ENCODE peak calls at places on chromosomes 12 and 14, in nine cellular contexts. One of them, this sample, is unnamed.

GRCh38 chr12:84619053-84619452 is 293.5 kb downstream of the SLC6A15 start:
- DNase-seq in ascending aorta: no peak
- DNase-seq in OCI-LY7: no peak
- DNase-seq in AG10803: no peak
- DNase-seq in foreskin fibroblast: peak; percentile 25
- DNase-seq in NB4: no peak
- DNase-seq in pancreas: no peak
- DNase-seq in GM13976: no peak
- DNase-seq in right lobe of liver: no peak
- DNase-seq in this sample: no peak

GRCh38 chr12:107610030-107610859 is 75.4 kb upstream of the PWP1 start:
- DNase-seq in NB4: peak; percentile 61
- DNase-seq in AG10803: peak; percentile 37
- DNase-seq in pancreas: no peak
- DNase-seq in GM13976: peak; percentile 56
- DNase-seq in right lobe of liver: no peak
- DNase-seq in foreskin fibroblast: peak; percentile 70
- DNase-seq in ascending aorta: no peak
- DNase-seq in OCI-LY7: peak; percentile 38
- DNase-seq in this sample: peak; percentile 41

GRCh38 chr14:73995977-73996378 is 23.1 kb downstream of the ENTPD5 start:
- DNase-seq in NB4: no peak
- DNase-seq in GM13976: no peak
- DNase-seq in pancreas: no peak
- DNase-seq in right lobe of liver: peak; percentile 70
- DNase-seq in foreskin fibroblast: no peak
- DNase-seq in ascending aorta: no peak
- DNase-seq in AG10803: no peak
- DNase-seq in OCI-LY7: no peak
- DNase-seq in this sample: no peak

GRCh38 chr14:64983439-64984310 is 3.0 kb upstream of the FNTB start:
- DNase-seq in GM13976: peak; percentile 62
- DNase-seq in foreskin fibroblast: peak; percentile 82
- DNase-seq in OCI-LY7: peak; percentile 70
- DNase-seq in right lobe of liver: no peak
- DNase-seq in AG10803: peak; percentile 68
- DNase-seq in pancreas: no peak
- DNase-seq in NB4: peak; percentile 75
- DNase-seq in ascending aorta: no peak
- DNase-seq in this sample: no peak

GRCh38 chr12:26551385-26551784 is 281.6 kb downstream of the ITPR2 start:
- DNase-seq in foreskin fibroblast: no peak
- DNase-seq in GM13976: no peak
- DNase-seq in OCI-LY7: no peak
- DNase-seq in NB4: no peak
- DNase-seq in AG10803: no peak
- DNase-seq in pancreas: no peak
- DNase-seq in ascending aorta: no peak
- DNase-seq in right lobe of liver: no peak
- DNase-seq in this sample: no peak

GRCh38 chr12:122839907-122840554 is 4.8 kb downstream of the HIP1R start:
- DNase-seq in ascending aorta: no peak
- DNase-seq in pancreas: peak; percentile 61
- DNase-seq in foreskin fibroblast: peak; percentile 47
- DNase-seq in NB4: no peak
- DNase-seq in AG10803: no peak
- DNase-seq in GM13976: no peak
- DNase-seq in right lobe of liver: no peak
- DNase-seq in OCI-LY7: no peak
- DNase-seq in this sample: no peak

GRCh38 chr12:53380797-53381738 is 1.1 kb downstream of the SP1 start:
- DNase-seq in NB4: peak; percentile 78
- DNase-seq in GM13976: no peak
- DNase-seq in right lobe of liver: no peak
- DNase-seq in OCI-LY7: no peak
- DNase-seq in foreskin fibroblast: peak; percentile 75
- DNase-seq in ascending aorta: no peak
- DNase-seq in AG10803: peak; percentile 55
- DNase-seq in pancreas: no peak
- DNase-seq in this sample: no peak

GRCh38 chr14:40393143-40393542 is 960.9 kb upstream of the FBXO33 start:
- DNase-seq in pancreas: no peak
- DNase-seq in right lobe of liver: no peak
- DNase-seq in GM13976: no peak
- DNase-seq in NB4: no peak
- DNase-seq in foreskin fibroblast: no peak
- DNase-seq in AG10803: no peak
- DNase-seq in OCI-LY7: no peak
- DNase-seq in ascending aorta: no peak
- DNase-seq in this sample: no peak

GRCh38 chr12:65074932-65075331 is 46.2 kb downstream of the WIF1 start:
- DNase-seq in pancreas: no peak
- DNase-seq in AG10803: no peak
- DNase-seq in ascending aorta: no peak
- DNase-seq in foreskin fibroblast: no peak
- DNase-seq in GM13976: no peak
- DNase-seq in NB4: no peak
- DNase-seq in right lobe of liver: no peak
- DNase-seq in OCI-LY7: peak; percentile 4
- DNase-seq in this sample: no peak

GRCh38 chr14:90301580-90302181 is 30.1 kb downstream of the NRDE2 start:
- DNase-seq in right lobe of liver: no peak
- DNase-seq in pancreas: no peak
- DNase-seq in NB4: peak; percentile 46
- DNase-seq in foreskin fibroblast: peak; percentile 82
- DNase-seq in OCI-LY7: peak; percentile 26
- DNase-seq in GM13976: no peak
- DNase-seq in ascending aorta: no peak
- DNase-seq in AG10803: peak; percentile 69
- DNase-seq in this sample: no peak

GRCh38 chr12:113407931-113408585 is 4.4 kb upstream of the SDS start:
- DNase-seq in OCI-LY7: no peak
- DNase-seq in GM13976: no peak
- DNase-seq in foreskin fibroblast: peak; percentile 66
- DNase-seq in ascending aorta: no peak
- DNase-seq in right lobe of liver: no peak
- DNase-seq in pancreas: no peak
- DNase-seq in NB4: peak; percentile 56
- DNase-seq in AG10803: peak; percentile 67
- DNase-seq in this sample: no peak

GRCh38 chr12:77377116-77377515 is 311.7 kb upstream of the E2F7 start:
- DNase-seq in ascending aorta: no peak
- DNase-seq in AG10803: peak; percentile 89
- DNase-seq in right lobe of liver: no peak
- DNase-seq in pancreas: no peak
- DNase-seq in GM13976: no peak
- DNase-seq in OCI-LY7: no peak
- DNase-seq in foreskin fibroblast: peak; percentile 73
- DNase-seq in NB4: peak; percentile 8
- DNase-seq in this sample: no peak

DNA sequence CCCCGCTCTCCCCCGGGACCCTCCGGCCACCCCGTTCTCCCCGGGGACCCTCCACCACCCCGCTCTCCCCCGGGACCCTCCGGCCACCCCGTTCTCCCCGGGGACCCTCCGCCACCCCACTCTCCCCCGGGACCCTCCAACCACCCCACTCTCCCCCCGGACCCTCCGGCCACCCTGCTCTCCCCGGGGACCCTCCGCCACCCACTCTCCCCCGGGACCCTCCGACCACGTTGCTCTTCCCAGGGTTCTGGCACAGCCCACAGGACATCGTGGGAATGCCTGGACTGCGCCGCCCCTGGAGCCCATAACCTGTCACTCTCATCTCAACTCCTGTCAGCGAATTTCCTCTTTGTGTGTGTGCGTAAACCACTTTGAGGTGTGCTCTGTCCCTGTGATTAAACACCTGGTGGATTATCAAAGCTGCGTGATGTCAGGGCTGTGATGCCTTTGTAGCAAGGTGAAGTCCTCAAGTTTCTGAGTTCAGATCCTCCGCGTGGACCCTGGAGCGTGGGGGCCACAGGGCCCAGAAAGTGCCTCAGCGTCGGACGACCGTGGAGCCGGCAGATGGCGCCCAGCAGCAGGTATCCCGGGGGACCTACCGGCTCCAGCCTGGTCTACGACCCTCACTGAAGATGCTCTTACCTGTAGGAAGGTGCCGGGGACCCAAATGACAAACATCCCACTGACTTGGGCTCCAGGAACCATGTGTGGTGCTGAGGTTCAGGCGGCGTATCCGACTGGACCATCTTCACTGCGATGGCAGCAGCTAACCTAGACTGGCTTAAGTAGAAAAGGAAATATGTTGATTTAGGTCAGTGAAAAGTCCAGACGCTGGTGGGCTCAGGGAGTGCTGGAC is 63.2 kb upstream of the GALNT9 start:
- DNase-seq in foreskin fibroblast: no peak
- DNase-seq in ascending aorta: no peak
- DNase-seq in OCI-LY7: no peak
- DNase-seq in AG10803: no peak
- DNase-seq in GM13976: no peak
- DNase-seq in pancreas: peak; percentile 33
- DNase-seq in right lobe of liver: no peak
- DNase-seq in NB4: no peak
- DNase-seq in this sample: no peak
- TF ChIP-seq CTCF in foreskin fibroblast: no peak
- TF ChIP-seq CTCF in ascending aorta: no peak
- TF ChIP-seq CTCF in OCI-LY7: no peak
- TF ChIP-seq CTCF in AG10803: no peak
- TF ChIP-seq CTCF in GM13976: no peak
- TF ChIP-seq CTCF in pancreas: no peak
- TF ChIP-seq CTCF in right lobe of liver: no peak
- TF ChIP-seq CTCF in NB4: no peak
- TF ChIP-seq CTCF in this sample: no peak

GRCh38 chr14:39102265-39102968 is 618 bp downstream of the SEC23A start:
- DNase-seq in pancreas: no peak
- DNase-seq in NB4: peak; percentile 3
- DNase-seq in OCI-LY7: no peak
- DNase-seq in right lobe of liver: no peak
- DNase-seq in foreskin fibroblast: peak; percentile 69
- DNase-seq in ascending aorta: no peak
- DNase-seq in AG10803: no peak
- DNase-seq in GM13976: peak; percentile 24
- DNase-seq in this sample: no peak

GRCh38 chr14:39109893-39110715 is 4.0 kb upstream of the GEMIN2 start:
- DNase-seq in foreskin fibroblast: no peak
- DNase-seq in NB4: no peak
- DNase-seq in OCI-LY7: peak; percentile 40
- DNase-seq in right lobe of liver: no peak
- DNase-seq in ascending aorta: no peak
- DNase-seq in pancreas: no peak
- DNase-seq in AG10803: no peak
- DNase-seq in GM13976: peak; percentile 54
- DNase-seq in this sample: peak; percentile 34

GRCh38 chr14:39108791-39109190 is 5.3 kb upstream of the GEMIN2 start:
- DNase-seq in foreskin fibroblast: no peak
- DNase-seq in NB4: no peak
- DNase-seq in pancreas: no peak
- DNase-seq in ascending aorta: no peak
- DNase-seq in GM13976: no peak
- DNase-seq in right lobe of liver: no peak
- DNase-seq in OCI-LY7: no peak
- DNase-seq in AG10803: no peak
- DNase-seq in this sample: no peak

GRCh38 chr14:39102969-39103957 is at the start of gene SEC23A:
- DNase-seq in GM13976: peak; percentile 91
- DNase-seq in pancreas: peak; percentile 92
- DNase-seq in foreskin fibroblast: peak; percentile 92
- DNase-seq in ascending aorta: peak; percentile 75
- DNase-seq in OCI-LY7: peak; percentile 91
- DNase-seq in AG10803: peak; percentile 85
- DNase-seq in NB4: peak; percentile 94
- DNase-seq in right lobe of liver: peak; percentile 98
- DNase-seq in this sample: peak; percentile 90

GRCh38 chr14:39107624-39108023 is 4.6 kb upstream of the SEC23A start:
- DNase-seq in foreskin fibroblast: peak; percentile 53
- DNase-seq in pancreas: no peak
- DNase-seq in NB4: peak; percentile 59
- DNase-seq in AG10803: peak; percentile 56
- DNase-seq in right lobe of liver: no peak
- DNase-seq in GM13976: peak; percentile 73
- DNase-seq in ascending aorta: no peak
- DNase-seq in OCI-LY7: peak; percentile 64
- DNase-seq in this sample: peak; percentile 57
- TF ChIP-seq CTCF in foreskin fibroblast: peak; percentile 35
- TF ChIP-seq CTCF in pancreas: no peak
- TF ChIP-seq CTCF in NB4: peak; percentile 24
- TF ChIP-seq CTCF in AG10803: peak; percentile 61
- TF ChIP-seq CTCF in right lobe of liver: peak; percentile 59
- TF ChIP-seq CTCF in GM13976: peak; percentile 33
- TF ChIP-seq CTCF in ascending aorta: no peak
- TF ChIP-seq CTCF in OCI-LY7: peak; percentile 84
- TF ChIP-seq CTCF in this sample: peak; percentile 45

GRCh38 chr14:45649051-45649450 is 396.0 kb upstream of the MIS18BP1 start:
- DNase-seq in pancreas: no peak
- DNase-seq in OCI-LY7: no peak
- DNase-seq in ascending aorta: no peak
- DNase-seq in AG10803: no peak
- DNase-seq in right lobe of liver: no peak
- DNase-seq in foreskin fibroblast: no peak
- DNase-seq in GM13976: no peak
- DNase-seq in NB4: no peak
- DNase-seq in this sample: no peak

GRCh38 chr14:45651906-45652305 is 398.9 kb upstream of the MIS18BP1 start:
- DNase-seq in GM13976: no peak
- DNase-seq in AG10803: no peak
- DNase-seq in ascending aorta: no peak
- DNase-seq in pancreas: no peak
- DNase-seq in OCI-LY7: no peak
- DNase-seq in foreskin fibroblast: peak; percentile 5
- DNase-seq in NB4: no peak
- DNase-seq in right lobe of liver: no peak
- DNase-seq in this sample: no peak

DNA sequence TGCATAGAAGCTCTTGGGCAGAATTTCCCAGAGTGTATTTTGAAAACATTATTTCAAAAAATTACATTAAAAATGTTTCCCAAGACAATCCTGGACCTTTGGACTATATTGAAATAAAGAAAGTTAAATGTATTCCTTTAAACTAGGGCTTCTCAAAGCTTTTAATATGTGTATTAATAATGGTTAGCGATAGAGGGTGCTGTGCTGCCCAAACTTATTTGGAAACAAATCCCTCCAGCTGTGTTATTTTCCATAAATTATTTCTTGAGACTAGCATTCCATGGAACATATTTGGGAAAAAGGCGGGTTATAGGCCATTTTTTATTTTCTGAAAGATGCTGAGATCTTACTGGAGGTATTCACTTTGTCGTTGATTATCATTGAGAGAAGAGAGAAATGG is 397.8 kb upstream of the MIS18BP1 start:
- DNase-seq in GM13976: no peak
- DNase-seq in OCI-LY7: no peak
- DNase-seq in NB4: no peak
- DNase-seq in AG10803: no peak
- DNase-seq in foreskin fibroblast: no peak
- DNase-seq in ascending aorta: no peak
- DNase-seq in right lobe of liver: no peak
- DNase-seq in pancreas: no peak
- DNase-seq in this sample: no peak
- TF ChIP-seq CTCF in GM13976: no peak
- TF ChIP-seq CTCF in OCI-LY7: peak; percentile 70
- TF ChIP-seq CTCF in NB4: no peak
- TF ChIP-seq CTCF in AG10803: no peak
- TF ChIP-seq CTCF in foreskin fibroblast: no peak
- TF ChIP-seq CTCF in ascending aorta: no peak
- TF ChIP-seq CTCF in right lobe of liver: no peak
- TF ChIP-seq CTCF in pancreas: no peak
- TF ChIP-seq CTCF in this sample: no peak

GRCh38 chr14:88562831-88563686 is at the start of gene ZC3H14:
- DNase-seq in AG10803: peak; percentile 80
- DNase-seq in foreskin fibroblast: peak; percentile 95
- DNase-seq in right lobe of liver: peak; percentile 91
- DNase-seq in pancreas: peak; percentile 95
- DNase-seq in GM13976: peak; percentile 96
- DNase-seq in NB4: peak; percentile 91
- DNase-seq in OCI-LY7: peak; percentile 90
- DNase-seq in ascending aorta: peak; percentile 15
- DNase-seq in this sample: peak; percentile 96
- TF ChIP-seq CTCF in AG10803: no peak
- TF ChIP-seq CTCF in foreskin fibroblast: no peak
- TF ChIP-seq CTCF in right lobe of liver: no peak
- TF ChIP-seq CTCF in pancreas: no peak
- TF ChIP-seq CTCF in GM13976: peak; percentile 15
- TF ChIP-seq CTCF in NB4: no peak
- TF ChIP-seq CTCF in OCI-LY7: peak; percentile 39
- TF ChIP-seq CTCF in ascending aorta: no peak
- TF ChIP-seq CTCF in this sample: peak; percentile 42